ENCODE peak calls at places on chromosomes 1 and 21, in eight cellular contexts. One of them, this sample, is unnamed.

GRCh38 chr1:38872401-38873026 is 634 bp downstream of the MYCBP start:
- DNase-seq in H54: peak; percentile 29
- DNase-seq in body of pancreas: peak; percentile 9
- DNase-seq in heart left ventricle: no peak
- DNase-seq in K562: peak; percentile 42
- DNase-seq in sigmoid colon: no peak
- DNase-seq in HepG2: no peak
- DNase-seq in IMR-90: peak; percentile 31
- DNase-seq in this sample: peak; percentile 62

GRCh38 chr1:201662646-201663045 is 123.7 kb downstream of the NAV1 start:
- DNase-seq in IMR-90: no peak
- DNase-seq in HepG2: no peak
- DNase-seq in K562: no peak
- DNase-seq in H54: no peak
- DNase-seq in body of pancreas: no peak
- DNase-seq in sigmoid colon: no peak
- DNase-seq in heart left ventricle: no peak
- DNase-seq in this sample: no peak

GRCh38 chr1:79193211-79194079 is 186.9 kb upstream of the ADGRL4 start:
- DNase-seq in heart left ventricle: no peak
- DNase-seq in HepG2: no peak
- DNase-seq in K562: no peak
- DNase-seq in body of pancreas: no peak
- DNase-seq in H54: no peak
- DNase-seq in IMR-90: peak; percentile 74
- DNase-seq in sigmoid colon: no peak
- DNase-seq in this sample: no peak

GRCh38 chr1:203678943-203679661 is 52.5 kb downstream of the ATP2B4 start:
- DNase-seq in body of pancreas: no peak
- DNase-seq in H54: no peak
- DNase-seq in heart left ventricle: no peak
- DNase-seq in sigmoid colon: no peak
- DNase-seq in K562: peak; percentile 39
- DNase-seq in IMR-90: no peak
- DNase-seq in HepG2: no peak
- DNase-seq in this sample: peak; percentile 89

GRCh38 chr1:230826166-230826875 is 42.0 kb downstream of the C1orf198 start:
- DNase-seq in K562: no peak
- DNase-seq in heart left ventricle: no peak
- DNase-seq in HepG2: no peak
- DNase-seq in IMR-90: no peak
- DNase-seq in H54: no peak
- DNase-seq in body of pancreas: no peak
- DNase-seq in sigmoid colon: no peak
- DNase-seq in this sample: no peak

GRCh38 chr1:90044346-90044745 is 49.4 kb downstream of the ZNF326 start:
- DNase-seq in sigmoid colon: no peak
- DNase-seq in K562: no peak
- DNase-seq in body of pancreas: no peak
- DNase-seq in IMR-90: no peak
- DNase-seq in HepG2: no peak
- DNase-seq in H54: no peak
- DNase-seq in heart left ventricle: no peak
- DNase-seq in this sample: no peak

GRCh38 chr1:34066921-34067603 is 98.0 kb downstream of the CSMD2 start:
- DNase-seq in HepG2: no peak
- DNase-seq in H54: peak; percentile 81
- DNase-seq in IMR-90: peak; percentile 33
- DNase-seq in sigmoid colon: no peak
- DNase-seq in heart left ventricle: no peak
- DNase-seq in body of pancreas: no peak
- DNase-seq in K562: no peak
- DNase-seq in this sample: no peak

GRCh38 chr1:52123622-52124021 is 18.3 kb upstream of the ZFYVE9 start:
- DNase-seq in K562: no peak
- DNase-seq in IMR-90: no peak
- DNase-seq in heart left ventricle: no peak
- DNase-seq in H54: no peak
- DNase-seq in sigmoid colon: no peak
- DNase-seq in body of pancreas: no peak
- DNase-seq in HepG2: no peak
- DNase-seq in this sample: no peak

GRCh38 chr1:61152706-61153105 is 70.3 kb downstream of the NFIA start:
- DNase-seq in sigmoid colon: no peak
- DNase-seq in body of pancreas: peak; percentile 32
- DNase-seq in H54: no peak
- DNase-seq in heart left ventricle: no peak
- DNase-seq in K562: no peak
- DNase-seq in HepG2: peak; percentile 50
- DNase-seq in IMR-90: no peak
- DNase-seq in this sample: no peak

GRCh38 chr1:112704511-112704907 is 2.4 kb downstream of the RHOC start:
- DNase-seq in HepG2: no peak
- DNase-seq in K562: no peak
- DNase-seq in heart left ventricle: no peak
- DNase-seq in IMR-90: no peak
- DNase-seq in H54: no peak
- DNase-seq in sigmoid colon: peak; percentile 83
- DNase-seq in body of pancreas: no peak
- DNase-seq in this sample: no peak

GRCh38 chr1:97573560-97573959 is 347.3 kb downstream of the DPYD start:
- DNase-seq in heart left ventricle: no peak
- DNase-seq in IMR-90: peak; percentile 12
- DNase-seq in K562: no peak
- DNase-seq in HepG2: no peak
- DNase-seq in body of pancreas: no peak
- DNase-seq in sigmoid colon: no peak
- DNase-seq in H54: no peak
- DNase-seq in this sample: no peak

GRCh38 chr1:209367031-209367813 is 216.3 kb upstream of the CAMK1G start:
- DNase-seq in heart left ventricle: no peak
- DNase-seq in K562: no peak
- DNase-seq in IMR-90: peak; percentile 73
- DNase-seq in HepG2: no peak
- DNase-seq in body of pancreas: no peak
- DNase-seq in sigmoid colon: no peak
- DNase-seq in H54: no peak
- DNase-seq in this sample: no peak

GRCh38 chr1:214425101-214425500 is 126.3 kb downstream of the PTPN14 start:
- DNase-seq in HepG2: no peak
- DNase-seq in K562: no peak
- DNase-seq in heart left ventricle: no peak
- DNase-seq in H54: no peak
- DNase-seq in sigmoid colon: no peak
- DNase-seq in IMR-90: no peak
- DNase-seq in body of pancreas: no peak
- DNase-seq in this sample: no peak

GRCh38 chr1:166947398-166948043 is 27.8 kb downstream of the ILDR2 start:
- DNase-seq in K562: peak; percentile 25
- DNase-seq in sigmoid colon: peak; percentile 68
- DNase-seq in IMR-90: peak; percentile 28
- DNase-seq in HepG2: no peak
- DNase-seq in body of pancreas: peak; percentile 36
- DNase-seq in heart left ventricle: peak; percentile 66
- DNase-seq in H54: peak; percentile 30
- DNase-seq in this sample: no peak

GRCh38 chr1:233514946-233515391 is 98.9 kb upstream of the KCNK1 start:
- DNase-seq in H54: no peak
- DNase-seq in K562: no peak
- DNase-seq in IMR-90: no peak
- DNase-seq in body of pancreas: no peak
- DNase-seq in sigmoid colon: peak; percentile 62
- DNase-seq in HepG2: no peak
- DNase-seq in heart left ventricle: no peak
- DNase-seq in this sample: no peak

GRCh38 chr1:101166583-101167120 is 70.2 kb upstream of the S1PR1 start:
- DNase-seq in H54: no peak
- DNase-seq in sigmoid colon: no peak
- DNase-seq in IMR-90: peak; percentile 31
- DNase-seq in body of pancreas: no peak
- DNase-seq in heart left ventricle: no peak
- DNase-seq in K562: no peak
- DNase-seq in HepG2: no peak
- DNase-seq in this sample: no peak

GRCh38 chr21:44449473-44450363 is 5.6 kb upstream of the LRRC3 start:
- DNase-seq in H54: no peak
- DNase-seq in heart left ventricle: no peak
- DNase-seq in IMR-90: no peak
- DNase-seq in sigmoid colon: peak; percentile 48
- DNase-seq in body of pancreas: no peak
- DNase-seq in HepG2: no peak
- DNase-seq in K562: no peak
- DNase-seq in this sample: no peak

GRCh38 chr1:1213153-1213918 is 617 bp downstream of the TNFRSF4 start:
- DNase-seq in K562: no peak
- DNase-seq in IMR-90: no peak
- DNase-seq in H54: no peak
- DNase-seq in HepG2: no peak
- DNase-seq in body of pancreas: no peak
- DNase-seq in heart left ventricle: peak; percentile 69
- DNase-seq in sigmoid colon: no peak
- DNase-seq in this sample: no peak
- TF ChIP-seq POLR2A in K562: no peak
- TF ChIP-seq POLR2A in IMR-90: no peak
- TF ChIP-seq POLR2A in H54: no peak
- TF ChIP-seq POLR2A in HepG2: no peak
- TF ChIP-seq POLR2A in body of pancreas: no peak
- TF ChIP-seq POLR2A in heart left ventricle: no peak
- TF ChIP-seq POLR2A in sigmoid colon: no peak
- TF ChIP-seq POLR2A in this sample: no peak

DNA sequence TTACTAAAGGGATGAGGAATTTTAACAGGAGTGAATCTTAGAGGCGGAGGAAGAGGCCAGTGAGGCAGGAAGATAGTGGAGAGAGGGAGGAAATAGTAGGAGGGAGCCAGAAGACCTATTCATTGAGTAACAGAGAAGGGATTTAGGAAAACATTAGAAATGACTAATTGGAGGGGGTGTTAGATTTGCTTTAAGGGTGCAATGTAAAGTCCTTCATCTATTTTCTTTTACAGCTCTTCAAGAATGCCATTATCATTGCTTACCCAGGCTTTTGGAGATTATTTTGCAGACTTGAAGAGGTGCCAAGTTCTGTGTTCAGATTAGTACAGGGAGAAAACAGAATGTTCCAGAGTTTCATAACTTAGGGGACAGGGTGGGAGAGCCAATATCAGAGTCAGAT is 33.8 kb downstream of the OR10J1 start:
- DNase-seq in K562: no peak
- DNase-seq in body of pancreas: no peak
- DNase-seq in sigmoid colon: no peak
- DNase-seq in HepG2: no peak
- DNase-seq in H54: no peak
- DNase-seq in IMR-90: no peak
- DNase-seq in heart left ventricle: no peak
- DNase-seq in this sample: no peak
- TF ChIP-seq POLR2A in K562: no peak
- TF ChIP-seq POLR2A in body of pancreas: no peak
- TF ChIP-seq POLR2A in sigmoid colon: no peak
- TF ChIP-seq POLR2A in HepG2: no peak
- TF ChIP-seq POLR2A in H54: no peak
- TF ChIP-seq POLR2A in IMR-90: no peak
- TF ChIP-seq POLR2A in heart left ventricle: no peak
- TF ChIP-seq POLR2A in this sample: no peak

GRCh38 chr1:154595621-154596020 is 12.4 kb downstream of the ADAR start:
- DNase-seq in body of pancreas: no peak
- DNase-seq in IMR-90: peak; percentile 87
- DNase-seq in H54: no peak
- DNase-seq in K562: no peak
- DNase-seq in heart left ventricle: no peak
- DNase-seq in sigmoid colon: no peak
- DNase-seq in HepG2: no peak
- DNase-seq in this sample: peak; percentile 20

GRCh38 chr1:154603317-154603716 is 4.7 kb downstream of the ADAR start:
- DNase-seq in HepG2: no peak
- DNase-seq in heart left ventricle: no peak
- DNase-seq in sigmoid colon: no peak
- DNase-seq in K562: no peak
- DNase-seq in body of pancreas: no peak
- DNase-seq in IMR-90: no peak
- DNase-seq in H54: no peak
- DNase-seq in this sample: no peak

GRCh38 chr1:154599658-154600057 is 8.3 kb downstream of the ADAR start:
- DNase-seq in sigmoid colon: no peak
- DNase-seq in HepG2: no peak
- DNase-seq in H54: no peak
- DNase-seq in heart left ventricle: no peak
- DNase-seq in IMR-90: peak; percentile 60
- DNase-seq in K562: no peak
- DNase-seq in body of pancreas: no peak
- DNase-seq in this sample: no peak

GRCh38 chr1:154594811-154595210 is 13.2 kb downstream of the ADAR start:
- DNase-seq in H54: no peak
- DNase-seq in K562: no peak
- DNase-seq in heart left ventricle: no peak
- DNase-seq in body of pancreas: no peak
- DNase-seq in sigmoid colon: no peak
- DNase-seq in IMR-90: no peak
- DNase-seq in HepG2: no peak
- DNase-seq in this sample: no peak

DNA sequence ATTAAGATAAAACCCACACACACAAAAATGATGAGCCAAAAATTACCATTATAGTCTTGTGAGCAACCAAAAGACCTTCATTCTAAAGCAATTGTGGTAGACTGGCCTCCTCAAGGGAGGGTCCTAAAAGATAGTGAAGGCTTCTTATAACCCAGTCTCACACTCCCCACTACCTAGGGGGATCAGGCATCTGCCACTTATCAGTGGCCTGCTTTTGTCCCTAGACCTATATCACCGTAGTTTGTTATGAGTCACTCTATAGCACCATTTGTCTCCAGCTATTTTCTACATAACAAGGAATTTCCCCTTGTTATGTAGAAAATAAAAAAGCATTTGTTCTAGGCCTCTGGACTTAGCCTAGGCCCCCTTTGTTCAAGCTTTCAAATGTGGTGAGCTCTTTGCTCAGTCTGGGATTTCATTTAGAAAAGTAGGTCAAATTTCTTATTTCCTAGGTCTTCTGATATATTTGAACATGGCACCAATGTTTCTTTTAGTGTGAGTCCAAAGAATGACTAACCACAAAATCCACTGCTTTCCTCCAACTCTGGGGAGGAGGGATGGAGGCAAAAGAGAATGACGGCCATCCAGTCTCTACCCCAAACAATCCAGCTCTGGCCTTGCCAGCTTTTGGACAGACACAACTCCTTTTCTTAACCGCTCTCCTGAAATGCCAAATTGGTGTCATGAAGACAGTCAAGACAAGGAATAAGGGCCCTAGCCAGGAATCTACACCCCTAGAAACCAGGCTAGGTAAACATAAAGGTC is 8.9 kb downstream of the ADAR start:
- DNase-seq in IMR-90: peak; percentile 53
- DNase-seq in sigmoid colon: no peak
- DNase-seq in heart left ventricle: no peak
- DNase-seq in H54: no peak
- DNase-seq in HepG2: no peak
- DNase-seq in body of pancreas: no peak
- DNase-seq in K562: no peak
- DNase-seq in this sample: no peak
- TF ChIP-seq POLR2A in IMR-90: no peak
- TF ChIP-seq POLR2A in sigmoid colon: no peak
- TF ChIP-seq POLR2A in heart left ventricle: no peak
- TF ChIP-seq POLR2A in H54: no peak
- TF ChIP-seq POLR2A in HepG2: no peak
- TF ChIP-seq POLR2A in body of pancreas: no peak
- TF ChIP-seq POLR2A in K562: no peak
- TF ChIP-seq POLR2A in this sample: no peak

GRCh38 chr1:163084330-163084729 is 15.2 kb downstream of the RGS4 start:
- DNase-seq in IMR-90: peak; percentile 13
- DNase-seq in K562: no peak
- DNase-seq in heart left ventricle: no peak
- DNase-seq in HepG2: no peak
- DNase-seq in H54: no peak
- DNase-seq in sigmoid colon: no peak
- DNase-seq in body of pancreas: no peak
- DNase-seq in this sample: no peak
- TF ChIP-seq POLR2A in IMR-90: no peak
- TF ChIP-seq POLR2A in K562: no peak
- TF ChIP-seq POLR2A in heart left ventricle: no peak
- TF ChIP-seq POLR2A in HepG2: no peak
- TF ChIP-seq POLR2A in H54: no peak
- TF ChIP-seq POLR2A in sigmoid colon: no peak
- TF ChIP-seq POLR2A in body of pancreas: no peak
- TF ChIP-seq POLR2A in this sample: no peak

This sample was measured in erythroblast.